ENCODE peak calls at places on chromosomes 5 and 9, in eight cellular contexts. U is foreskin keratinocyte, A is heart right ventricle, R is stomach, W is neural progenitor cell, L is SJSA1, N is suprapubic skin, B is neuronal stem cell. G is an unnamed sample. For H3K4me1, the result is how much of the 10 kb centered on the place peaks cover.

GRCh38 chr5:141330299-141331080 is at the start of gene PCDHGA1:
- DNase-seq in N (no peak), A (no peak), B (no peak), U (no peak), L (no peak), R (no peak), W (peak), G (no peak)

GRCh38 chr9:82091610-82092009 is 103.0 kb downstream of the SPATA31D1 start:
- DNase-seq in A (no peak), U (no peak), R (no peak), W (no peak), L (no peak), N (no peak), B (no peak), G (no peak)

GRCh38 chr9:114396558-114397218 is 8.9 kb upstream of the AKNA start:
- DNase-seq in A (no peak), L (no peak), N (no peak), U (no peak), R (no peak), W (peak), B (no peak), G (no peak)

GRCh38 chr5:38783011-38783551 is 62.7 kb upstream of the OSMR start:
- DNase-seq in B (no peak), U (peak), A (no peak), R (no peak), N (no peak), L (peak), W (no peak), G (no peak)

GRCh38 chr9:37264539-37264938 is 144.2 kb downstream of the ZCCHC7 start:
- DNase-seq in N (no peak), A (no peak), W (no peak), R (no peak), L (no peak), B (no peak), U (no peak), G (no peak)

GRCh38 chr5:122259995-122260394 is 52.0 kb upstream of the SNCAIP start:
- DNase-seq in W (no peak), L (peak), U (peak), B (no peak), R (no peak), N (no peak), A (no peak), G (no peak)

GRCh38 chr5:154274828-154275185 is 84.3 kb downstream of the GALNT10 start:
- DNase-seq in N (no peak), B (no peak), W (no peak), U (peak), A (no peak), R (no peak), L (peak), G (no peak)

GRCh38 chr5:168086104-168086610 is 205.3 kb upstream of the WWC1 start:
- DNase-seq in L (peak), U (peak), A (no peak), R (no peak), B (no peak), W (no peak), N (no peak), G (no peak)

GRCh38 chr5:170907758-170908157 is 45.9 kb downstream of the RANBP17 start:
- DNase-seq in B (no peak), A (no peak), N (no peak), L (peak), U (peak), W (no peak), R (no peak), G (no peak)

GRCh38 chr5:139699352-139699751 is 51.2 kb downstream of the CXXC5 start:
- DNase-seq in U (no peak), A (no peak), R (no peak), N (no peak), W (no peak), B (no peak), L (no peak), G (no peak)

GRCh38 chr5:59259238-59259637 is 634.3 kb downstream of the PDE4D start:
- DNase-seq in L (no peak), W (no peak), R (no peak), B (no peak), N (no peak), A (no peak), U (no peak), G (no peak)

GRCh38 chr5:59254055-59254687 is 639.4 kb downstream of the PDE4D start:
- DNase-seq in U (no peak), L (no peak), N (no peak), A (no peak), B (no peak), W (no peak), R (no peak), G (no peak)

GRCh38 chr5:59256331-59256730 is 637.2 kb downstream of the PDE4D start:
- DNase-seq in R (no peak), W (no peak), A (no peak), N (no peak), B (no peak), U (no peak), L (no peak), G (no peak)

GRCh38 chr5:59260973-59261372 is 632.6 kb downstream of the PDE4D start:
- DNase-seq in W (no peak), B (no peak), N (no peak), L (no peak), R (no peak), U (no peak), A (no peak), G (no peak)

GRCh38 chr5:59257488-59258400 is 635.8 kb downstream of the PDE4D start:
- DNase-seq in U (no peak), R (no peak), N (no peak), B (no peak), A (no peak), W (no peak), L (no peak), G (no peak)
- H3K4me1 ChIP-seq in U (under half), R (under half), N (under half), B (under half), A (half or more), W (under half), L (under half), G (under half)

GRCh38 chr9:125190371-125190801 is 783 bp upstream of the PPP6C start:
- DNase-seq in L (no peak), W (peak), B (no peak), A (no peak), R (no peak), N (no peak), U (no peak), G (peak)

GRCh38 chr9:125189011-125189360 is 617 bp downstream of the PPP6C start:
- DNase-seq in R (peak), L (no peak), W (peak), A (no peak), B (peak), U (no peak), N (no peak), G (peak)

DNA sequence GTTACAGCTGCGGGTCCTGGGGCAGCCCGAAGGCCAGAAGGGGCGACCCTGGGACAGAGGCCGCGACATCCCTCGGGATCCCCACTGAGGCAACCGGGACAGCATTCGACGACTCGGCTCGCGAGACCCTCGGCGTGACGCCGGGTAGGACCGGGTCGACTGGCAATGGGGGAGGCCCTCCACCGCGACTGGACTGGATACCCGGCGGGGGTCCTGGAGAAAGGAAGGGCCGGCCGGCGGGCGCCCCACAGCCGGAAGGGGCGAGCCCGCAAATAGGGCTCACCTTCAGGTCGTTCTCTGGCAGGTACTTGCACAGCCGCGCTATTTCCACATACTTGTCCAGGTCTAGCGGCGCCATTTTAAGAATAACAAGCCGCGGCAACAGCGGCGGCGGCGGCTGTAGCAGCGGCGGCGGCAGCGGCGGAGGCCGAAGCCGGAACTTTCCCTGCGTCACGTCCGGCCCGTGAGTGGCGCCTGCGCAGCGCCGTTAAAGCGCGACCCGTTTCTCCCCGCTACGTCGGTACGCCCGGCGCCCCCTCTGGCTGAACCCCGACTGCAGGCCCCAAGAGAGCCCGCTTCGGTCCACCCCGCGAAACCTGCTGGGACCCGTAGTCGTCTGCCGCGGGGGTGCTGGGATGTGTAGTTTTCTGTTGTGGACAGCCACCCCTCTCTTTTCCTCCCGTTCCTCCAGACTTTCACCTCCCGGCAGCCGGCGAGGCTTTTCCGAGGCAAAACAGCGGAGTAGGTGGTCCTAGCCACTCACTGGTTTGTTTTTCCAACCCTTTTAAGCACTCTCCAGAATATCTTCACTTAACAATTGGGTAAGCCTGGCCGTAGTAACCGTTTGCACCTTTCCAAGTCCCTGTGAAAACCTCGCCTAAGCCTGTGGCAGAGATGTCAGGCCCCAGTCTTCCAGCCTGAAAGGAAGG is at the start of gene PPP6C:
- DNase-seq in A (peak), B (peak), R (peak), L (peak), W (peak), N (peak), U (peak), G (peak)
- H3K4me1 ChIP-seq in A (half or more), B (under half), R (under half), L (under half), W (under half), N (under half), U (under half), G (half or more)

DNA sequence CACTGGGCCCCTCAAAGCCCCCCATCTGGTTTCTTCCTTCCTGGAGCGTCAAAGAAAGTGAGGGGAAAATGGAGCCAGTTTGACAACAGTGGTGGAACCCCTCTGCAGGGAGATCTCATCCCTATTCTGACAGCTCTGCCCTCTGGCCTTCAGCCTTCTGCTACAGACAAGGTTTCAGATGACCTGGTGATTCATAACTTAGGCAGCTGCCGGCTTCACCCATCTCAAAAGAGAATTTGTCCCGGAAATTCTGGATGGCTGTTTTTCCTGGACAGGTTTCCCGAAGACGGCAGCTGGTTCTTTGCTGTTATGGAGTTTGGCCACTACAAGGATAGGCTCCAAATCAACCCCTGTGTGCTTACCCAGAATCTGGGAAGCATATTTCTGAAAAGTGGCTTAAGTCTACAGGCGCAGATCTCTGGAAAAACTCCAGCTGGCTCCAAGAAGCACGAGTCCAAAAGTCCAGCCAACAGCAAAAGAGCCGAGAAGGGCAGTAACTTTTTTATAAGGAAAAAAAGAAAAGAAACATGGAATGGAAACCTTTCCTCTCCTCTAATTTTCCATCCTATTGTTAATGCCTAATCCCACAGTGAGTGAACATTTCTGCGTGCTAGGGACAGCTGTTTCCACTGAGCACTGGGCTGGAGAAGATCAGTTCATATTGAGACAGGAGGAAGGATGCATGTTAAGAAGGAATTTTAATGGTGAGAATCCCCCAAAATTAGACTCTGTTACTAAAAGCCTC is 54.5 kb downstream of the ZNF366 start:
- DNase-seq in B (no peak), W (no peak), R (peak), N (peak), U (peak), L (peak), A (peak), G (no peak)
- H3K4me1 ChIP-seq in B (under half), W (under half), R (under half), N (under half), U (under half), L (under half), A (half or more), G (under half)

GRCh38 chr5:143002459-143003327 is 232.5 kb downstream of the ARHGAP26 start:
- DNase-seq in B (no peak), R (peak), N (no peak), A (no peak), U (peak), L (peak), W (peak), G (peak)
- H3K4me1 ChIP-seq in B (under half), R (under half), N (under half), A (half or more), U (under half), L (under half), W (under half), G (half or more)

GRCh38 chr5:131261483-131261882 is 2.4 kb upstream of the CDC42SE2 start:
- DNase-seq in B (no peak), L (no peak), N (no peak), W (no peak), R (no peak), U (no peak), A (no peak), G (no peak)

GRCh38 chr5:131258733-131259132 is 5.1 kb upstream of the CDC42SE2 start:
- DNase-seq in B (no peak), A (no peak), W (no peak), R (no peak), N (no peak), L (no peak), U (peak), G (no peak)

GRCh38 chr5:131259326-131259725 is 4.5 kb upstream of the CDC42SE2 start:
- DNase-seq in B (no peak), N (no peak), U (no peak), L (no peak), R (no peak), A (no peak), W (no peak), G (no peak)

GRCh38 chr5:131262953-131263541 is 806 bp upstream of the CDC42SE2 start:
- DNase-seq in U (peak), R (no peak), A (no peak), L (peak), N (no peak), W (no peak), B (no peak), G (no peak)

GRCh38 chr5:131260895-131261294 is 3.0 kb upstream of the CDC42SE2 start:
- DNase-seq in R (no peak), L (no peak), A (no peak), B (no peak), W (no peak), N (no peak), U (peak), G (no peak)
- H3K4me1 ChIP-seq in R (under half), L (under half), A (under half), B (under half), W (under half), N (under half), U (under half), G (half or more)

DNA sequence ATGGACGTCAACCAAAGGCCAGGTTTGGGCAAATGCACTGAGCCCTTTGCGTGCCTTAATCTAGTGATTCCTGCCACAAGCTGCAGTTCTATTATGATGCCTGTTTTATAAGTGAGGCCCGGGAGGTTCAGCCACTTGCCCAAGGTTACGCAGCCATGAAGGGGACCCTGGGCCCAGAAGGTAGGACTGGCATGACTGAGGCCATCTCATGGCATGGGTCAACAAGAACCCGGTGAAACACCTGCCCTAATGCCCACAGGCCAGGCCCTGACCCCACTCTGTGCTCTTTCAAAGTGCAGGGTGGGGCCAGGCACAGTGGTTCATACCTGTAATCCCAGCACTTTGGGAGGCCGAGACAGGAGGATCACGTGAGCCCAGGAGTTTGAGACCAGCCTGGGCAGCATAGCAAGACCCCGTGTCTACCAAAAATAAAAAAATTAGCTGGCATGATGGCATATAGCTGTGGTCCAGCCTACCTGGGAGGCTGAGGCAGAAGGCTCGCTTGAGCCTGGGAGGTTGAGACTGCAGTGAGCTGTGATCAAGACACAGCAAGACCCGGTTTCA is 8.6 kb downstream of the NINJ1 start:
- DNase-seq in N (peak), B (no peak), A (no peak), W (no peak), U (no peak), R (no peak), L (no peak), G (no peak)
- H3K4me1 ChIP-seq in N (half or more), B (under half), A (half or more), W (under half), U (under half), R (under half), L (under half), G (under half)